ENCODE peak calls at places on chromosomes 16 and 17, in five cellular contexts. R is adipocyte, T is mesendoderm, E is right cardiac atrium, W is stomach. O is an unnamed sample. For H3K4me1, the result is how much of the 10 kb centered on the place peaks cover.

GRCh38 chr16:55001931-55002330 is 71.3 kb downstream of the IRX5 start:
- DNase-seq in R (peak), T (no peak), E (no peak), W (no peak), O (no peak)

GRCh38 chr17:7502987-7503386 is 18.8 kb downstream of the POLR2A start:
- DNase-seq in R (no peak), T (peak), E (no peak), W (no peak), O (no peak)

GRCh38 chr17:30344283-30345088 is 10.6 kb upstream of the TMIGD1 start:
- DNase-seq in R (peak), T (no peak), E (peak), W (peak), O (peak)

GRCh38 chr17:42853597-42853967 is 2.6 kb downstream of the AOC3 start:
- DNase-seq in R (no peak), T (no peak), E (no peak), W (no peak), O (no peak)

GRCh38 chr16:88194397-88195020 is 188.2 kb upstream of the ZNF469 start:
- DNase-seq in R (no peak), T (no peak), E (no peak), W (no peak), O (no peak)

GRCh38 chr17:74777884-74778490 is 1.8 kb upstream of the NAT9 start:
- DNase-seq in R (no peak), T (no peak), E (no peak), W (no peak), O (no peak)

GRCh38 chr17:49496183-49496865 is 1.2 kb downstream of the NGFR start:
- DNase-seq in R (peak), T (peak), E (peak), W (peak), O (peak)

GRCh38 chr16:2827481-2827790 is 2.7 kb upstream of the ZG16B start:
- DNase-seq in R (no peak), T (no peak), E (no peak), W (no peak), O (no peak)

GRCh38 chr16:74736531-74737157 is 36.0 kb upstream of the MLKL start:
- DNase-seq in R (no peak), T (peak), E (no peak), W (no peak), O (no peak)

GRCh38 chr16:1127971-1128715 is 24.8 kb upstream of the CACNA1H start:
- DNase-seq in R (no peak), T (no peak), E (no peak), W (no peak), O (no peak)

GRCh38 chr16:80480664-80481063 is 60.1 kb upstream of the DYNLRB2 start:
- DNase-seq in R (no peak), T (no peak), E (no peak), W (no peak), O (no peak)

GRCh38 chr17:41539071-41539492 is 11.0 kb upstream of the KRT19 start:
- DNase-seq in R (no peak), T (peak), E (no peak), W (no peak), O (peak)

DNA sequence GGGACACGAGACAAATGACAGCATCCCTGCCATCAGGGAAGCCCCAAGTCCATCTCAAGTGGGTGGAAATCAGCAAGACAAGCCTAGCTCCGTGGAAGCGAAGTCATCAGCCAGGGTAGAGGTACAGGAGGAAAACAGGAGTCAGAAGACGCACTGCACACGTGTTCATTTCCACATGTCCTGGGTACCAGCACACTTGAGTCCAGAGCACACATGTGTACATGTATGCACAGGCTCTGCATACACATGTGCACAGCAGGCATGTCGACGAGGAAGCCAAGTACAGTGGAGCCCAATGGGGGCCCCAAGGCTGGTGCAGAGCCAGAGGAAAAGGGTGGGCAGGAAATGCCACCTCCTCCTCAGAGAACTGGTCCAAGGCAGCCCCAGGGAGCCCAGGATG is 75.9 kb downstream of the ZNF423 start:
- DNase-seq in R (no peak), T (no peak), E (no peak), W (no peak), O (no peak)
- H3K4me1 ChIP-seq in R (under half), T (under half), E (under half), W (under half), O (under half)

DNA sequence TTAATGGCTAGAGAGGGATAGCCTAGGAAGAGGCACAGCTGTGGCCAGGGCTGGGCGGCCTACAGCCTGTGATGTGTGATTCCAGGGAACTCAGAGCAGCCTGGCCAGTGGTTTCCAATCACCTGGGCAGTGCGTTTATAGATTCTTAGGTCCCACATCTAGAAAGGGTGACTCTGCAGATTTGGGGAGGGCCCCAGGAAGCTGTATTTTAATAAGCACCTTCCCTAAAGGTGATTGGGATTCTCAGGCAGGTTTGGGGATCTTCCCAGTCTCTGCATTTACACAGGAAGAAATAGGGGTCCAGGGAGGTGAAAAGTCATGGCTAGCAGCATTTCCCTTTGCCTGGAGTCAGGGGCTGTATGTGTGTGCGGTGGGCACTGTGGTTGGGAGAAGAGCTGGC is 9.5 kb downstream of the SPNS2 start:
- DNase-seq in R (no peak), T (no peak), E (no peak), W (no peak), O (no peak)
- H3K4me1 ChIP-seq in R (under half), T (under half), E (under half), W (half or more), O (under half)

GRCh38 chr16:85176541-85177447 is 64.5 kb upstream of the CIBAR2 start:
- DNase-seq in R (no peak), T (no peak), E (no peak), W (no peak), O (no peak)
- H3K4me1 ChIP-seq in R (under half), T (under half), E (under half), W (half or more), O (under half)

GRCh38 chr16:85936761-85937343 is 37.9 kb downstream of the IRF8 start:
- DNase-seq in R (no peak), T (no peak), E (no peak), W (no peak), O (no peak)

GRCh38 chr16:85935391-85935956 is 36.5 kb downstream of the IRF8 start:
- DNase-seq in R (no peak), T (peak), E (no peak), W (no peak), O (no peak)

GRCh38 chr16:85931596-85932402 is 32.8 kb downstream of the IRF8 start:
- DNase-seq in R (no peak), T (no peak), E (no peak), W (no peak), O (no peak)

GRCh38 chr16:85935957-85936760 is 37.2 kb downstream of the IRF8 start:
- DNase-seq in R (no peak), T (no peak), E (no peak), W (no peak), O (no peak)

DNA sequence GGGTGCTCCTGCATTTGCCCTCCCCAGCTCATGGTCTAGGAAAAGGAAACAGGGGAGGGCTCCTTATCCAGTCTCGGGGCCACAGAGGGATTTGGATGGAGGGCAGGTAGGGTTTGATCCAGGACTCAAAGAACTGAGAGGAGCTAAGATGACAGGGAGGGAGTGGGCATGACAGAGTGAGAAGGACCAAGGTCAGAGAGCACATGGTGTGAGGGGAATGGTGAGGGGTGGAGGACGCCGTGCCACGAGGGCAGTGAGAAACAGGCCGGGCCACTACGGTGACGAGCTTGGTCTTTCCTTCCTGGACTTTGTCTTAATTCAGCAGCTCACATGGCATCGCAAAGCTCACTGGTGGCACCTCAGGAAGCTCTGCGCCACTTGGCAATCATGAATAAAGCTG is 35.2 kb downstream of the IRF8 start:
- DNase-seq in R (no peak), T (no peak), E (no peak), W (no peak), O (no peak)
- H3K4me1 ChIP-seq in R (under half), T (under half), E (under half), W (under half), O (under half)